ENCODE peak calls at places on chromosome 20, in nine cellular contexts. One of them, this sample, is unnamed.

GRCh38 chr20:7301807-7302206 is 534.3 kb downstream of the BMP2 start:
- DNase-seq in NCI-H774: no peak
- DNase-seq in A673: no peak
- DNase-seq in Right ventricle myocardium superior: no peak
- DNase-seq in PC-3: no peak
- DNase-seq in NCI-H748 treated with DMSO at 0.1 percent for 48 hours: no peak
- DNase-seq in cardiac fibroblast: no peak
- DNase-seq in fibroblast of the conjunctiva: no peak
- DNase-seq in nephron progenitor cell: no peak
- DNase-seq in this sample: no peak

GRCh38 chr20:59671661-59672471 is 67.5 kb downstream of the PHACTR3 start:
- DNase-seq in NCI-H774: no peak
- DNase-seq in A673: no peak
- DNase-seq in Right ventricle myocardium superior: no peak
- DNase-seq in PC-3: no peak
- DNase-seq in NCI-H748 treated with DMSO at 0.1 percent for 48 hours: no peak
- DNase-seq in cardiac fibroblast: no peak
- DNase-seq in fibroblast of the conjunctiva: no peak
- DNase-seq in nephron progenitor cell: no peak
- DNase-seq in this sample: no peak

GRCh38 chr20:35909176-35909575 is 45.1 kb downstream of the SCAND1 start:
- DNase-seq in NCI-H774: no peak
- DNase-seq in A673: no peak
- DNase-seq in Right ventricle myocardium superior: no peak
- DNase-seq in PC-3: no peak
- DNase-seq in NCI-H748 treated with DMSO at 0.1 percent for 48 hours: no peak
- DNase-seq in cardiac fibroblast: no peak
- DNase-seq in fibroblast of the conjunctiva: no peak
- DNase-seq in nephron progenitor cell: no peak
- DNase-seq in this sample: no peak

GRCh38 chr20:62900692-62901584 is 25.4 kb downstream of the DIDO1 start:
- DNase-seq in NCI-H774: peak; percentile 48
- DNase-seq in A673: no peak
- DNase-seq in Right ventricle myocardium superior: no peak
- DNase-seq in PC-3: peak; percentile 76
- DNase-seq in NCI-H748 treated with DMSO at 0.1 percent for 48 hours: no peak
- DNase-seq in cardiac fibroblast: no peak
- DNase-seq in fibroblast of the conjunctiva: no peak
- DNase-seq in nephron progenitor cell: no peak
- DNase-seq in this sample: no peak

GRCh38 chr20:36116813-36117441 is 37.6 kb upstream of the EPB41L1 start:
- DNase-seq in NCI-H774: no peak
- DNase-seq in A673: no peak
- DNase-seq in Right ventricle myocardium superior: no peak
- DNase-seq in PC-3: peak; percentile 43
- DNase-seq in NCI-H748 treated with DMSO at 0.1 percent for 48 hours: no peak
- DNase-seq in cardiac fibroblast: peak; percentile 78
- DNase-seq in fibroblast of the conjunctiva: no peak
- DNase-seq in nephron progenitor cell: no peak
- DNase-seq in this sample: no peak

GRCh38 chr20:62768815-62769287 is 27.4 kb upstream of the MRGBP start:
- DNase-seq in NCI-H774: no peak
- DNase-seq in A673: peak; percentile 63
- DNase-seq in Right ventricle myocardium superior: peak; percentile 40
- DNase-seq in PC-3: no peak
- DNase-seq in NCI-H748 treated with DMSO at 0.1 percent for 48 hours: no peak
- DNase-seq in cardiac fibroblast: peak; percentile 91
- DNase-seq in fibroblast of the conjunctiva: no peak
- DNase-seq in nephron progenitor cell: no peak
- DNase-seq in this sample: peak; percentile 12

GRCh38 chr20:25553819-25554296 is 31.5 kb downstream of the NINL start:
- DNase-seq in NCI-H774: no peak
- DNase-seq in A673: peak; percentile 44
- DNase-seq in Right ventricle myocardium superior: no peak
- DNase-seq in PC-3: no peak
- DNase-seq in NCI-H748 treated with DMSO at 0.1 percent for 48 hours: no peak
- DNase-seq in cardiac fibroblast: peak; percentile 75
- DNase-seq in fibroblast of the conjunctiva: peak; percentile 75
- DNase-seq in nephron progenitor cell: peak; percentile 26
- DNase-seq in this sample: no peak

GRCh38 chr20:46582648-46583047 is 32.2 kb upstream of the OCSTAMP start:
- DNase-seq in NCI-H774: no peak
- DNase-seq in A673: no peak
- DNase-seq in Right ventricle myocardium superior: no peak
- DNase-seq in PC-3: no peak
- DNase-seq in NCI-H748 treated with DMSO at 0.1 percent for 48 hours: no peak
- DNase-seq in cardiac fibroblast: no peak
- DNase-seq in fibroblast of the conjunctiva: no peak
- DNase-seq in nephron progenitor cell: no peak
- DNase-seq in this sample: no peak

GRCh38 chr20:23363257-23363649 is 1.3 kb downstream of the GZF1 start:
- DNase-seq in NCI-H774: no peak
- DNase-seq in A673: no peak
- DNase-seq in Right ventricle myocardium superior: peak; percentile 84
- DNase-seq in PC-3: no peak
- DNase-seq in NCI-H748 treated with DMSO at 0.1 percent for 48 hours: no peak
- DNase-seq in cardiac fibroblast: no peak
- DNase-seq in fibroblast of the conjunctiva: no peak
- DNase-seq in nephron progenitor cell: no peak
- DNase-seq in this sample: no peak

GRCh38 chr20:34249291-34249690 is 8.1 kb downstream of the ASIP start:
- DNase-seq in NCI-H774: no peak
- DNase-seq in A673: no peak
- DNase-seq in Right ventricle myocardium superior: no peak
- DNase-seq in PC-3: no peak
- DNase-seq in NCI-H748 treated with DMSO at 0.1 percent for 48 hours: no peak
- DNase-seq in cardiac fibroblast: peak; percentile 42
- DNase-seq in fibroblast of the conjunctiva: no peak
- DNase-seq in nephron progenitor cell: no peak
- DNase-seq in this sample: no peak

GRCh38 chr20:30168025-30168799 is 1089.3 kb upstream of the DEFB115 start:
- DNase-seq in NCI-H774: no peak
- DNase-seq in A673: no peak
- DNase-seq in Right ventricle myocardium superior: peak; percentile 39
- DNase-seq in PC-3: no peak
- DNase-seq in NCI-H748 treated with DMSO at 0.1 percent for 48 hours: no peak
- DNase-seq in cardiac fibroblast: no peak
- DNase-seq in fibroblast of the conjunctiva: no peak
- DNase-seq in nephron progenitor cell: no peak
- DNase-seq in this sample: no peak

GRCh38 chr20:41650221-41650948 is 32.2 kb upstream of the CHD6 start:
- DNase-seq in NCI-H774: peak; percentile 94
- DNase-seq in A673: no peak
- DNase-seq in Right ventricle myocardium superior: no peak
- DNase-seq in PC-3: peak; percentile 91
- DNase-seq in NCI-H748 treated with DMSO at 0.1 percent for 48 hours: peak; percentile 98
- DNase-seq in cardiac fibroblast: no peak
- DNase-seq in fibroblast of the conjunctiva: no peak
- DNase-seq in nephron progenitor cell: no peak
- DNase-seq in this sample: no peak

GRCh38 chr20:1533059-1533458 is 24.4 kb downstream of the SIRPD start:
- DNase-seq in NCI-H774: no peak
- DNase-seq in A673: no peak
- DNase-seq in Right ventricle myocardium superior: no peak
- DNase-seq in PC-3: peak; percentile 4
- DNase-seq in NCI-H748 treated with DMSO at 0.1 percent for 48 hours: no peak
- DNase-seq in cardiac fibroblast: no peak
- DNase-seq in fibroblast of the conjunctiva: no peak
- DNase-seq in nephron progenitor cell: no peak
- DNase-seq in this sample: peak; percentile 12

GRCh38 chr20:24629668-24630067 is 160.2 kb downstream of the SYNDIG1 start:
- DNase-seq in NCI-H774: no peak
- DNase-seq in A673: peak; percentile 81
- DNase-seq in Right ventricle myocardium superior: no peak
- DNase-seq in PC-3: no peak
- DNase-seq in NCI-H748 treated with DMSO at 0.1 percent for 48 hours: no peak
- DNase-seq in cardiac fibroblast: peak; percentile 37
- DNase-seq in fibroblast of the conjunctiva: no peak
- DNase-seq in nephron progenitor cell: no peak
- DNase-seq in this sample: no peak

GRCh38 chr20:4233520-4233919 is 218.2 kb upstream of the RNF24 start:
- DNase-seq in NCI-H774: no peak
- DNase-seq in A673: no peak
- DNase-seq in Right ventricle myocardium superior: no peak
- DNase-seq in PC-3: no peak
- DNase-seq in NCI-H748 treated with DMSO at 0.1 percent for 48 hours: no peak
- DNase-seq in cardiac fibroblast: no peak
- DNase-seq in fibroblast of the conjunctiva: no peak
- DNase-seq in nephron progenitor cell: no peak
- DNase-seq in this sample: no peak

GRCh38 chr20:62149532-62150235 is 6.1 kb downstream of the SS18L1 start:
- DNase-seq in NCI-H774: no peak
- DNase-seq in A673: no peak
- DNase-seq in Right ventricle myocardium superior: no peak
- DNase-seq in PC-3: no peak
- DNase-seq in NCI-H748 treated with DMSO at 0.1 percent for 48 hours: no peak
- DNase-seq in cardiac fibroblast: peak; percentile 32
- DNase-seq in fibroblast of the conjunctiva: no peak
- DNase-seq in nephron progenitor cell: no peak
- DNase-seq in this sample: no peak

GRCh38 chr20:49586967-49587587 is 19.1 kb upstream of the PTGIS start:
- DNase-seq in NCI-H774: no peak
- DNase-seq in A673: no peak
- DNase-seq in Right ventricle myocardium superior: no peak
- DNase-seq in PC-3: no peak
- DNase-seq in NCI-H748 treated with DMSO at 0.1 percent for 48 hours: no peak
- DNase-seq in cardiac fibroblast: peak; percentile 47
- DNase-seq in fibroblast of the conjunctiva: peak; percentile 55
- DNase-seq in nephron progenitor cell: no peak
- DNase-seq in this sample: no peak

This sample was measured in SW 1271.